ENCODE peak calls at places on chromosomes 5 and 9, in four cellular contexts. One of them, this sample, is unnamed.

GRCh38 chr9:120921751-120922181 is 4.8 kb downstream of the TRAF1 start:
- DNase-seq in astrocyte of the spinal cord: no peak
- DNase-seq in left ventricle myocardium superior: no peak
- DNase-seq in H54: no peak
- DNase-seq in this sample: no peak

GRCh38 chr5:10144040-10144439 is 105.6 kb downstream of the ATPSCKMT start:
- DNase-seq in left ventricle myocardium superior: no peak
- DNase-seq in H54: no peak
- DNase-seq in astrocyte of the spinal cord: no peak
- DNase-seq in this sample: no peak

GRCh38 chr5:150779397-150780179 is 1.0 kb downstream of the SMIM3 start:
- DNase-seq in astrocyte of the spinal cord: no peak
- DNase-seq in left ventricle myocardium superior: no peak
- DNase-seq in H54: no peak
- DNase-seq in this sample: no peak

GRCh38 chr5:81195334-81195929 is 37.7 kb upstream of the CKMT2 start:
- DNase-seq in H54: no peak
- DNase-seq in left ventricle myocardium superior: no peak
- DNase-seq in astrocyte of the spinal cord: no peak
- DNase-seq in this sample: no peak

GRCh38 chr9:71692337-71692736 is 76.0 kb downstream of the CEMIP2 start:
- DNase-seq in H54: no peak
- DNase-seq in astrocyte of the spinal cord: peak; percentile 17
- DNase-seq in left ventricle myocardium superior: no peak
- DNase-seq in this sample: no peak

GRCh38 chr5:91383956-91384300 is 811 bp upstream of the ARRDC3 start:
- DNase-seq in astrocyte of the spinal cord: no peak
- DNase-seq in H54: no peak
- DNase-seq in left ventricle myocardium superior: no peak
- DNase-seq in this sample: no peak

GRCh38 chr5:18119156-18119785 is 485.0 kb downstream of the TAF11L14 start:
- DNase-seq in astrocyte of the spinal cord: no peak
- DNase-seq in left ventricle myocardium superior: no peak
- DNase-seq in H54: no peak
- DNase-seq in this sample: no peak

GRCh38 chr9:7665874-7666273 is 133.7 kb downstream of the DMAC1 start:
- DNase-seq in H54: no peak
- DNase-seq in astrocyte of the spinal cord: no peak
- DNase-seq in left ventricle myocardium superior: no peak
- DNase-seq in this sample: no peak

GRCh38 chr9:119251951-119252350 is 117.3 kb downstream of the BRINP1 start:
- DNase-seq in astrocyte of the spinal cord: no peak
- DNase-seq in H54: no peak
- DNase-seq in left ventricle myocardium superior: no peak
- DNase-seq in this sample: no peak

GRCh38 chr9:101453776-101454570 is 18.4 kb upstream of the ALDOB start:
- DNase-seq in H54: no peak
- DNase-seq in astrocyte of the spinal cord: peak; percentile 81
- DNase-seq in left ventricle myocardium superior: no peak
- DNase-seq in this sample: no peak

GRCh38 chr5:1351156-1351555 is 6.3 kb upstream of the CLPTM1L start:
- DNase-seq in astrocyte of the spinal cord: no peak
- DNase-seq in left ventricle myocardium superior: no peak
- DNase-seq in H54: no peak
- DNase-seq in this sample: no peak

GRCh38 chr9:14485366-14485765 is 171.4 kb upstream of the NFIB start:
- DNase-seq in astrocyte of the spinal cord: peak; percentile 22
- DNase-seq in left ventricle myocardium superior: no peak
- DNase-seq in H54: no peak
- DNase-seq in this sample: no peak

GRCh38 chr5:76831108-76831447 is 12.2 kb downstream of the F2RL1 start:
- DNase-seq in H54: no peak
- DNase-seq in astrocyte of the spinal cord: peak; percentile 75
- DNase-seq in left ventricle myocardium superior: no peak
- DNase-seq in this sample: no peak

GRCh38 chr5:168874713-168875380 is 295.7 kb upstream of the PANK3 start:
- DNase-seq in left ventricle myocardium superior: no peak
- DNase-seq in H54: peak; percentile 38
- DNase-seq in astrocyte of the spinal cord: no peak
- DNase-seq in this sample: no peak